ENCODE peak calls at places on chromosomes 11 and 22, in four cellular contexts. Y, W, Z and S are unnamed samples.

GRCh38 chr11:68904458-68904847 is 762 bp downstream of the IGHMBP2 start:
- DNase-seq in Y (no peak), W (peak), Z (no peak), S (peak)

GRCh38 chr22:38257650-38258246 is 15.1 kb downstream of the TMEM184B start:
- DNase-seq in W (no peak), Z (no peak), Y (no peak), S (no peak)

GRCh38 chr11:16986434-16987204 is 27.6 kb downstream of the PLEKHA7 start:
- DNase-seq in Z (peak), Y (peak), W (no peak), S (peak)

GRCh38 chr11:2541881-2542361 is 97.1 kb downstream of the KCNQ1 start:
- DNase-seq in Z (no peak), Y (no peak), W (no peak), S (no peak)

GRCh38 chr22:37618072-37618656 is 9.5 kb downstream of the GGA1 start:
- DNase-seq in Z (no peak), W (no peak), Y (no peak), S (no peak)

GRCh38 chr22:33272180-33272579 is 214.0 kb upstream of the SYN3 start:
- DNase-seq in W (no peak), Y (no peak), Z (no peak), S (no peak)

GRCh38 chr11:57746920-57747319 is 4.7 kb downstream of the BTBD18 start:
- DNase-seq in Y (no peak), W (no peak), Z (no peak), S (no peak)

GRCh38 chr11:112219476-112220232 is 6.6 kb upstream of the PTS start:
- DNase-seq in Y (no peak), W (peak), Z (no peak), S (peak)

GRCh38 chr11:18310800-18311340 is 11.1 kb downstream of the HPS5 start:
- DNase-seq in Y (no peak), W (no peak), Z (no peak), S (no peak)

GRCh38 chr11:116035972-116036371 is 531.8 kb upstream of the CADM1 start:
- DNase-seq in Z (no peak), W (no peak), Y (no peak), S (peak)

GRCh38 chr11:86108146-86108545 is 39.3 kb upstream of the PICALM start:
- DNase-seq in Y (no peak), Z (no peak), W (no peak), S (peak)

GRCh38 chr11:46417711-46418110 is 26.1 kb upstream of the CHRM4 start:
- DNase-seq in Z (no peak), Y (no peak), W (no peak), S (peak)

GRCh38 chr11:128819198-128819597 is 47.9 kb downstream of the KCNJ1 start:
- DNase-seq in Z (no peak), Y (no peak), W (no peak), S (no peak)

GRCh38 chr11:36478700-36479329 is 31.3 kb downstream of the TRAF6 start:
- DNase-seq in Z (no peak), W (peak), Y (no peak), S (peak)

GRCh38 chr11:106331163-106331562 is 253.7 kb downstream of the AASDHPPT start:
- DNase-seq in Z (no peak), W (no peak), Y (no peak), S (no peak)

GRCh38 chr11:35619754-35620640 is 1.7 kb downstream of the FJX1 start:
- DNase-seq in Y (no peak), W (peak), Z (peak), S (peak)

GRCh38 chr11:62974848-62975522 is 9.8 kb downstream of the SLC22A6 start:
- DNase-seq in Z (peak), W (no peak), Y (peak), S (peak)

GRCh38 chr11:102367364-102367763 is 20.4 kb downstream of the BIRC2 start:
- DNase-seq in Y (no peak), Z (no peak), W (no peak), S (no peak)

GRCh38 chr11:45580399-45580798 is 85.0 kb downstream of the CHST1 start:
- DNase-seq in Z (peak), W (peak), Y (no peak), S (no peak)

GRCh38 chr11:64141081-64141783 is 24.7 kb downstream of the MACROD1 start:
- DNase-seq in W (no peak), Z (no peak), Y (no peak), S (no peak)